ENCODE peak calls at places on chromosomes 2 and 18, in seven cellular contexts. Y is fibroblast of mammary gland, I is adrenal gland, S is NCI-H1694, C is iris pigment epithelial cell, T is fibroblast of the aortic adventitia, R is Calu3. W is an unnamed sample.
A peak's percentile ranks its signal among the peaks of the same experiment; 100 is the strongest.

GRCh38 chr2:45814528-45814927 is 163.1 kb downstream of the PRKCE start:
- DNase-seq in I (no peak), S (no peak), C (no peak), T (peak; percentile 67), Y (peak; percentile 80), R (no peak), W (no peak)

GRCh38 chr2:239197146-239197545 is 203.7 kb downstream of the HDAC4 start:
- DNase-seq in Y (no peak), S (no peak), I (no peak), C (no peak), T (no peak), R (no peak), W (no peak)

GRCh38 chr2:102050854-102051391 is 59.2 kb downstream of the IL1R2 start:
- DNase-seq in C (peak; percentile 91), R (no peak), I (peak; percentile 83), T (peak; percentile 99), Y (peak; percentile 95), S (no peak), W (peak; percentile 71)

GRCh38 chr2:38665854-38666577 is at the start of gene GALM:
- DNase-seq in Y (peak; percentile 96), S (no peak), T (peak; percentile 99), I (peak; percentile 96), R (peak; percentile 83), C (peak; percentile 93), W (peak; percentile 56)

GRCh38 chr18:72811047-72811446 is 56.7 kb downstream of the NETO1 start:
- DNase-seq in C (no peak), Y (no peak), S (no peak), R (no peak), T (no peak), I (no peak), W (no peak)

GRCh38 chr2:233451950-233452349 is 97.7 kb downstream of the DGKD start:
- DNase-seq in Y (no peak), T (no peak), I (no peak), R (no peak), C (no peak), S (no peak), W (no peak)

GRCh38 chr2:102356381-102356712 is 751 bp downstream of the IL18R1 start:
- DNase-seq in Y (no peak), S (no peak), C (no peak), I (no peak), R (no peak), T (no peak), W (no peak)

GRCh38 chr2:159574246-159574645 is 42.1 kb downstream of the BAZ2B start:
- DNase-seq in S (no peak), I (no peak), R (no peak), T (peak; percentile 60), Y (peak; percentile 75), C (peak; percentile 78), W (no peak)

GRCh38 chr2:86543335-86543734 is 19.9 kb downstream of the CHMP3 start:
- DNase-seq in T (no peak), Y (no peak), R (no peak), S (no peak), I (no peak), C (peak; percentile 32), W (no peak)

GRCh38 chr2:173998386-173998785 is 33.2 kb upstream of the SP3 start:
- DNase-seq in S (no peak), T (no peak), R (no peak), Y (no peak), I (peak; percentile 27), C (no peak), W (no peak)

GRCh38 chr2:205706769-205707375 is 24.6 kb downstream of the NRP2 start:
- DNase-seq in R (no peak), S (no peak), Y (peak; percentile 87), T (peak; percentile 75), I (peak; percentile 85), C (peak; percentile 98), W (no peak)

GRCh38 chr18:32454667-32455066 is 16.0 kb downstream of the GAREM1 start:
- DNase-seq in I (no peak), C (no peak), Y (peak; percentile 64), R (no peak), T (peak; percentile 11), S (no peak), W (no peak)

GRCh38 chr2:197356136-197356535 is 45.6 kb upstream of the ANKRD44 start:
- DNase-seq in S (no peak), T (no peak), C (no peak), I (no peak), R (no peak), Y (no peak), W (no peak)